ENCODE peak calls at places on chromosomes 4 and X, in six cellular contexts. S is spleen; M is activated CD4-positive, CD25-positive, alpha-beta regulatory T cell treated with anti-CD3 and anti-CD28 coated beads, Interleukin-2, amount 50 U/mL, for 72 hours; C is GDM1; R is ELR; K is putamen. P is an unnamed sample.

GRCh38 chr4:101818362-101818761 is 27.8 kb downstream of the BANK1 start:
- DNase-seq in M (no peak), C (no peak), S (no peak), R (peak), K (no peak), P (no peak)

GRCh38 chrX:38117485-38117884 is 103.2 kb downstream of the SRPX start:
- DNase-seq in S (no peak), R (peak), M (no peak), C (no peak), K (no peak), P (no peak)

GRCh38 chr4:187550256-187550950 is 445.2 kb upstream of the ZFP42 start:
- DNase-seq in K (no peak), R (peak), C (no peak), M (no peak), S (no peak), P (no peak)

GRCh38 chrX:149937881-149938426 is 337 bp downstream of the EOLA2 start:
- DNase-seq in R (peak), K (no peak), C (no peak), M (peak), S (peak), P (no peak)

GRCh38 chr4:145099653-145100052 is 1.5 kb downstream of the ABCE1 start:
- DNase-seq in K (no peak), S (no peak), M (no peak), C (no peak), R (peak), P (no peak)

GRCh38 chr4:18322111-18322510 is 300.6 kb upstream of the LCORL start:
- DNase-seq in R (no peak), S (no peak), M (no peak), K (no peak), C (no peak), P (no peak)

GRCh38 chrX:3713937-3714434 is 537 bp upstream of the PRKX start:
- DNase-seq in S (no peak), C (no peak), M (peak), R (peak), K (no peak), P (no peak)

GRCh38 chr4:123577507-123577906 is 180.9 kb downstream of the SPRY1 start:
- DNase-seq in M (no peak), R (no peak), C (no peak), S (no peak), K (no peak), P (no peak)

GRCh38 chr4:13535708-13536361 is 8.5 kb downstream of the NKX3-2 start:
- DNase-seq in S (peak), M (no peak), K (no peak), C (no peak), R (no peak), P (no peak)

GRCh38 chr4:177356921-177357320 is 47.2 kb downstream of the NEIL3 start:
- DNase-seq in S (no peak), R (peak), C (no peak), K (no peak), M (no peak), P (no peak)

GRCh38 chrX:153032397-153033118 is 23.7 kb upstream of the PNMA3 start:
- DNase-seq in K (peak), C (peak), M (peak), S (peak), R (peak), P (peak)

GRCh38 chr4:122576261-122577188 is 44.3 kb downstream of the IL21 start:
- DNase-seq in K (peak), C (no peak), S (no peak), R (peak), M (no peak), P (no peak)

GRCh38 chrX:37302569-37302968 is 46.6 kb upstream of the PRRG1 start:
- DNase-seq in R (peak), C (no peak), K (peak), S (no peak), M (no peak), P (no peak)

GRCh38 chr4:13430834-13431568 is 53.1 kb downstream of the RAB28 start:
- DNase-seq in R (peak), K (no peak), C (no peak), S (no peak), M (no peak), P (no peak)

GRCh38 chr4:75512336-75513211 is 1.6 kb downstream of the RCHY1 start:
- DNase-seq in M (no peak), S (no peak), C (peak), R (peak), K (no peak), P (no peak)

GRCh38 chr4:149897784-149898183 is 82.1 kb upstream of the IQCM start:
- DNase-seq in C (no peak), R (peak), K (no peak), S (no peak), M (no peak), P (no peak)

GRCh38 chr4:129394635-129395034 is 298.7 kb downstream of the C4orf33 start:
- DNase-seq in K (no peak), R (no peak), S (no peak), M (no peak), C (no peak), P (no peak)

GRCh38 chr4:143186202-143186601 is 1.5 kb downstream of the USP38 start:
- DNase-seq in M (no peak), S (no peak), C (no peak), K (no peak), R (peak), P (no peak)

GRCh38 chrX:153727108-153727931 is 2.7 kb downstream of the ABCD1 start:
- DNase-seq in C (no peak), R (no peak), S (peak), M (no peak), K (peak), P (no peak)

P was measured in activated B cell treated with CpG ODN at 0.5 μM for 24 hours.